ENCODE peak calls at places on chromosome 17, in five cellular contexts. I is K562, V is GM12878, U is A549, N is HepG2. E is an unnamed sample.

GRCh38 chr17:82874011-82874835 is 34.4 kb upstream of the ZNF750 start:
- DNase-seq in U (no peak), N (no peak), I (no peak), V (no peak), E (no peak)

GRCh38 chr17:66605561-66605960 is 229.4 kb upstream of the CACNG5 start:
- DNase-seq in N (no peak), V (no peak), U (no peak), I (no peak), E (no peak)

GRCh38 chr17:47850692-47851573 is at the start of gene SP6:
- DNase-seq in U (peak), I (peak), N (peak), V (no peak), E (peak)

GRCh38 chr17:310111-311010 is 42.2 kb downstream of the RPH3AL start:
- DNase-seq in N (no peak), V (no peak), U (no peak), I (no peak), E (no peak)

GRCh38 chr17:14061666-14062560 is 7.4 kb upstream of the COX10 start:
- DNase-seq in U (no peak), V (no peak), N (no peak), I (no peak), E (peak)

GRCh38 chr17:62703776-62704380 is 76.4 kb downstream of the MRC2 start:
- DNase-seq in I (peak), N (no peak), V (no peak), U (peak), E (peak)

GRCh38 chr17:49386373-49386772 is 24.3 kb upstream of the ZNF652 start:
- DNase-seq in V (no peak), N (no peak), U (no peak), I (no peak), E (no peak)

GRCh38 chr17:2191785-2192184 is 111.8 kb downstream of the SMG6 start:
- DNase-seq in I (no peak), V (no peak), N (no peak), U (no peak), E (no peak)

GRCh38 chr17:36089888-36090836 is at the start of gene CCL3:
- DNase-seq in I (no peak), U (no peak), N (no peak), V (peak), E (no peak)

GRCh38 chr17:3447625-3448024 is 14.0 kb upstream of the OR1E2 start:
- DNase-seq in N (peak), I (peak), V (no peak), U (peak), E (peak)

GRCh38 chr17:61479493-61480413 is 27.5 kb downstream of the TBX4 start:
- DNase-seq in N (no peak), V (no peak), U (no peak), I (no peak), E (no peak)

GRCh38 chr17:8698142-8699050 is 46.2 kb downstream of the CCDC42 start:
- DNase-seq in N (no peak), V (no peak), I (peak), U (no peak), E (no peak)

GRCh38 chr17:75501378-75502071 is 13.8 kb downstream of the CASKIN2 start:
- DNase-seq in N (no peak), I (no peak), V (no peak), U (no peak), E (no peak)

GRCh38 chr17:2595736-2596135 is 2.3 kb downstream of the PAFAH1B1 start:
- DNase-seq in I (no peak), U (no peak), V (no peak), N (no peak), E (no peak)

GRCh38 chr17:82926081-82926480 is 86.3 kb upstream of the ZNF750 start:
- DNase-seq in U (no peak), V (no peak), N (no peak), I (no peak), E (no peak)

GRCh38 chr17:81966343-81967243 is 5.6 kb upstream of the NOTUM start:
- DNase-seq in V (no peak), I (no peak), N (peak), U (no peak), E (peak)

GRCh38 chr17:48835971-48836370 is 5.1 kb downstream of the CALCOCO2 start:
- DNase-seq in U (no peak), N (no peak), I (no peak), V (no peak), E (no peak)

GRCh38 chr17:49061524-49061943 is 64.3 kb downstream of the IGF2BP1 start:
- DNase-seq in U (peak), V (no peak), N (no peak), I (no peak), E (peak)

GRCh38 chr17:78883090-78883532 is 19.9 kb downstream of the CEP295NL start:
- DNase-seq in V (no peak), I (peak), N (peak), U (peak), E (no peak)

GRCh38 chr17:76524598-76525512 is 12.7 kb downstream of the CYGB start:
- DNase-seq in U (peak), N (peak), I (no peak), V (no peak), E (no peak)

GRCh38 chr17:83101805-83102480 is 22.5 kb downstream of the METRNL start:
- DNase-seq in N (no peak), U (no peak), I (no peak), V (no peak), E (no peak)

GRCh38 chr17:83201206-83202001 is 122.0 kb downstream of the METRNL start:
- DNase-seq in I (no peak), V (no peak), U (no peak), N (no peak), E (no peak)

GRCh38 chr17:5378566-5379207 is 40.8 kb downstream of the NUP88 start:
- DNase-seq in N (no peak), U (no peak), V (no peak), I (no peak), E (no peak)

GRCh38 chr17:5381542-5381941 is 37.9 kb downstream of the NUP88 start:
- DNase-seq in U (no peak), I (no peak), V (no peak), N (no peak), E (no peak)

GRCh38 chr17:5379351-5380107 is 39.9 kb downstream of the NUP88 start:
- DNase-seq in I (no peak), N (no peak), U (no peak), V (no peak), E (no peak)

DNA sequence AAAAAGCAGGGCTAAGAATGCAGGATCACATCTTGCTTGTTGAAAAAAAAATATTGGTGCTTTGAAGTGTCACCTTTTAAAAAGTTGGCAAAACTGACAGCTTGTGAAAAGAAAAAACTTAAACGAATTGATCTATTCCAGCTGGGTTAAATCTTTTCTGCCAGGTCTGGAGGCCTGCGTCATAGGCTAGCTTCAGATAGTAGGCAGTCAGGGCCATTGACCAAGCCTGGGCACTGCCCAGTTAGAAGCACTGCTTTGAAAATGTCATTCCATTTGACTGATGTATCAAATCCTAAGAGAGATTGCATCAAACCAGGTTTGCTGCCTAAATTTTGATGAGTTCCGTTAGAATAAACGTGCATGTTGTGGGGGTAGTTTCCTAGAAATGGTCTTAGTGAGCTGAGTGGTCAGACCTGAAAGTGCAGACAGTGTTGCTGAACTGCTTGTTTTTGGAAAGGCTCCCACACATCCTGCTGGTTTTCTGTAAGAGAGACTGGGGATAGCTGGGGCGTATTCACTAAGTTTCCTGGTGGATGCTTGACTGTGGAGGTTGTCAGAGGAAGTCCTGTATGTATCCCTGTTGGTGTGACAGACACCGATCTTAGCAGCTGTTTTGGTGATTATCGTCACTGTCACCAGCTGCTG is 38.8 kb downstream of the NUP88 start:
- DNase-seq in I (peak), U (no peak), N (no peak), V (no peak), E (no peak)
- TF ChIP-seq JUNB in I (no peak), U (no peak), N (no peak), V (no peak), E (no peak)

GRCh38 chr17:16915752-16916556 is 56.0 kb downstream of the TNFRSF13B start:
- DNase-seq in N (peak), V (peak), I (peak), U (peak), E (peak)
- TF ChIP-seq JUNB in N (no peak), V (no peak), I (no peak), U (no peak), E (no peak)

GRCh38 chr17:30238003-30238344 is 2.5 kb upstream of the SLC6A4 start:
- DNase-seq in I (no peak), N (no peak), V (no peak), U (no peak), E (no peak)

GRCh38 chr17:30236297-30236624 is 764 bp upstream of the SLC6A4 start:
- DNase-seq in I (no peak), V (no peak), U (no peak), N (no peak), E (no peak)

GRCh38 chr17:30237296-30238002 is 2.0 kb upstream of the SLC6A4 start:
- DNase-seq in V (no peak), I (no peak), U (no peak), N (no peak), E (peak)

GRCh38 chr17:30235386-30236296 is at the start of gene SLC6A4:
- DNase-seq in V (no peak), U (no peak), N (no peak), I (no peak), E (peak)

GRCh38 chr17:30236807-30237206 is 1.3 kb upstream of the SLC6A4 start:
- DNase-seq in N (peak), I (no peak), V (no peak), U (peak), E (peak)
- TF ChIP-seq JUNB in N (no peak), I (no peak), V (no peak), U (no peak), E (no peak)

DNA sequence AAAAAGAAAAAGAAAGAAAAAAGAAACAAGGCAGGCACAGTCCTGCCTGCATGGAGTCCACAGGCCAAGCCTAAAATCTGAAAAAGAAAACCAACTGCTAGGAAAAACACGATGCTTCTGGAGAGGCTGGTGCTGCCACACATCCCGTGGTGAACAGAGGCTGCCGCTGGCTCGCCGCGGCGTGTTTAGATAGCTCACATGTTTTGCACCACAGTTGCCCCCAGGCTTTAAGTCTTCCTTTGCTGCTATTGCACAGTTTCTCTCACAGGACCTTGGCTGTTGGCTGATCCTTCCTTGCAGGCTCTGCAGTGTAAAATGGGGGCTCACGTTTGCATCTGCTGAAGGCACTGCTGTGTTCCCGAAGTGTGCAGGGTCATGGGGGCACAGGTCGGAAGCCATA is 8.6 kb downstream of the SLC6A4 start:
- DNase-seq in I (no peak), N (peak), U (no peak), V (no peak), E (no peak)
- TF ChIP-seq JUNB in I (no peak), N (no peak), U (no peak), V (no peak), E (no peak)

GRCh38 chr17:42313773-42314566 is 25.7 kb downstream of the STAT5A start:
- DNase-seq in U (no peak), N (no peak), V (no peak), I (peak), E (no peak)
- TF ChIP-seq JUNB in U (no peak), N (no peak), V (no peak), I (no peak), E (no peak)

DNA sequence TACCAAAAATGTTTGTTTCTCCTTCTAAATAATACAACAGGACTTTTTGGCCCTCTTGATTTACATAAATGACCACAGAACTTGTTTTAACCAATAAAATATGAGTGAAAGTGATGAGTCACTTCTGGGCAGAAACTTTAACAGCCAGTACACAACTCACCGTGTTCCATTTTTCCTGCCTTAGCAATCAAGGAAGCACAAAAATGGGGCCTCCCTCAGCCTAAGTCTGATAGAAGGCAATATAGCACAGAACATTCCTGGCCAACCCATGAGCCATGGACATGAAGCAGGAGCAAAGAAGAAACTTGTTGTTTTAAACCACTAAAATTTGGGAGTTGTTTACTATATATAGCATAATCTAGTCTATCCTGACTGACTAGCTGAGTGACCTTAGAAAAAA is 61.1 kb upstream of the MTMR4 start:
- DNase-seq in N (no peak), I (peak), U (peak), V (no peak), E (no peak)
- TF ChIP-seq JUNB in N (no peak), I (no peak), U (no peak), V (peak), E (no peak)

DNA sequence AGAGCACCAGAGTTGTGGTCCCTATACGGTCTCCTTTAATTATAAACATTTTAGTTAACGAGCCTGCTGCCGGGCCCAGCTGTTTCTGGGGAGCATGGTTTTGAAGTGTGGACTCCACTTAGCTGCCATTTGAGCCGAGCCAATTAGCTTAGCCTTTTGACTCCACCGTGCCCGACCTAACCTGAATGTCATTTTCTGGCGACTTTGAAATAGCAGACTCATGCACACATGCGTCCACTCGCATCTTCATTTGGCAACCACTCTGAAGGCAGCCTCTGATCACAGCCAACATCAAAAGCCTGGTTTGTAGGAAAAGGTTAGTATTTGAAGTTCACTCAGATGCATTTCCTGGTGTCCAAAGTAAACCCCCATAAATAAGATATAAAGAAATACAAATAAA is 16.8 kb downstream of the AXIN2 start:
- DNase-seq in U (no peak), N (no peak), V (no peak), I (no peak), E (no peak)
- TF ChIP-seq JUNB in U (no peak), N (no peak), V (no peak), I (no peak), E (no peak)

GRCh38 chr17:45828171-45829133 is 16.2 kb upstream of the SPPL2C start:
- DNase-seq in N (no peak), U (no peak), V (no peak), I (no peak), E (no peak)
- TF ChIP-seq JUNB in N (no peak), U (no peak), V (no peak), I (no peak), E (no peak)

GRCh38 chr17:74055508-74056160 is 147.8 kb upstream of the RPL38 start:
- DNase-seq in N (no peak), V (no peak), I (no peak), U (no peak), E (no peak)
- TF ChIP-seq JUNB in N (no peak), V (no peak), I (no peak), U (no peak), E (no peak)

E was measured in GM23338.